ENCODE peak calls at places on chromosomes 7 and 10, in six cellular contexts. One of them, this sample, is unnamed.

GRCh38 chr7:122161628-122162027 is 17.6 kb upstream of the AASS start:
- DNase-seq in neuronal stem cell: no peak
- DNase-seq in mesenchymal stem cell: no peak
- DNase-seq in IMR-90: no peak
- DNase-seq in mesendoderm: peak
- DNase-seq in H9: no peak
- DNase-seq in this sample: no peak

GRCh38 chr10:58464956-58465355 is 47.7 kb upstream of the BICC1 start:
- DNase-seq in neuronal stem cell: no peak
- DNase-seq in mesenchymal stem cell: no peak
- DNase-seq in IMR-90: no peak
- DNase-seq in mesendoderm: peak
- DNase-seq in H9: peak
- DNase-seq in this sample: peak

GRCh38 chr10:63614371-63614891 is 93.2 kb downstream of the REEP3 start:
- DNase-seq in neuronal stem cell: no peak
- DNase-seq in mesenchymal stem cell: peak
- DNase-seq in IMR-90: peak
- DNase-seq in mesendoderm: no peak
- DNase-seq in H9: no peak
- DNase-seq in this sample: no peak

GRCh38 chr10:11698691-11699545 is 43.3 kb upstream of the ECHDC3 start:
- DNase-seq in neuronal stem cell: no peak
- DNase-seq in mesenchymal stem cell: no peak
- DNase-seq in IMR-90: no peak
- DNase-seq in mesendoderm: no peak
- DNase-seq in H9: no peak
- DNase-seq in this sample: no peak

GRCh38 chr10:30040597-30040996 is 18.8 kb downstream of the JCAD start:
- DNase-seq in neuronal stem cell: no peak
- DNase-seq in mesenchymal stem cell: no peak
- DNase-seq in IMR-90: no peak
- DNase-seq in mesendoderm: no peak
- DNase-seq in H9: no peak
- DNase-seq in this sample: no peak

GRCh38 chr7:140621326-140622035 is 19.1 kb downstream of the DENND2A start:
- DNase-seq in neuronal stem cell: no peak
- DNase-seq in mesenchymal stem cell: no peak
- DNase-seq in IMR-90: peak
- DNase-seq in mesendoderm: no peak
- DNase-seq in H9: no peak
- DNase-seq in this sample: no peak

GRCh38 chr7:80275192-80275605 is 140.6 kb downstream of the GNAI1 start:
- DNase-seq in neuronal stem cell: no peak
- DNase-seq in mesenchymal stem cell: no peak
- DNase-seq in IMR-90: no peak
- DNase-seq in mesendoderm: no peak
- DNase-seq in H9: no peak
- DNase-seq in this sample: no peak

GRCh38 chr10:96235326-96236089 is 35.9 kb downstream of the BLNK start:
- DNase-seq in neuronal stem cell: no peak
- DNase-seq in mesenchymal stem cell: no peak
- DNase-seq in IMR-90: no peak
- DNase-seq in mesendoderm: no peak
- DNase-seq in H9: no peak
- DNase-seq in this sample: no peak

GRCh38 chr7:84675633-84676034 is 481.0 kb upstream of the SEMA3A start:
- DNase-seq in neuronal stem cell: no peak
- DNase-seq in mesenchymal stem cell: no peak
- DNase-seq in IMR-90: no peak
- DNase-seq in mesendoderm: peak
- DNase-seq in H9: no peak
- DNase-seq in this sample: no peak

GRCh38 chr10:91796332-91797076 is 1.7 kb upstream of the TNKS2 start:
- DNase-seq in neuronal stem cell: no peak
- DNase-seq in mesenchymal stem cell: peak
- DNase-seq in IMR-90: no peak
- DNase-seq in mesendoderm: peak
- DNase-seq in H9: peak
- DNase-seq in this sample: peak

GRCh38 chr10:436911-437665 is 252.4 kb downstream of the DIP2C start:
- DNase-seq in neuronal stem cell: no peak
- DNase-seq in mesenchymal stem cell: no peak
- DNase-seq in IMR-90: no peak
- DNase-seq in mesendoderm: peak
- DNase-seq in H9: peak
- DNase-seq in this sample: no peak

GRCh38 chr10:49052069-49052468 is 63.3 kb downstream of the VSTM4 start:
- DNase-seq in neuronal stem cell: no peak
- DNase-seq in mesenchymal stem cell: no peak
- DNase-seq in IMR-90: no peak
- DNase-seq in mesendoderm: no peak
- DNase-seq in H9: no peak
- DNase-seq in this sample: no peak

GRCh38 chr7:23893942-23894890 is 184.2 kb downstream of the STK31 start:
- DNase-seq in neuronal stem cell: no peak
- DNase-seq in mesenchymal stem cell: peak
- DNase-seq in IMR-90: no peak
- DNase-seq in mesendoderm: peak
- DNase-seq in H9: no peak
- DNase-seq in this sample: no peak

GRCh38 chr7:149444260-149444659 is 16.6 kb downstream of the ZNF777 start:
- DNase-seq in neuronal stem cell: no peak
- DNase-seq in mesenchymal stem cell: no peak
- DNase-seq in IMR-90: no peak
- DNase-seq in mesendoderm: no peak
- DNase-seq in H9: no peak
- DNase-seq in this sample: peak

GRCh38 chr10:114499630-114500190 is 95.4 kb upstream of the AFAP1L2 start:
- DNase-seq in neuronal stem cell: no peak
- DNase-seq in mesenchymal stem cell: no peak
- DNase-seq in IMR-90: no peak
- DNase-seq in mesendoderm: no peak
- DNase-seq in H9: no peak
- DNase-seq in this sample: no peak

GRCh38 chr7:142352543-142352942 is 94.7 kb upstream of the PRSS58 start:
- DNase-seq in neuronal stem cell: no peak
- DNase-seq in mesenchymal stem cell: peak
- DNase-seq in IMR-90: peak
- DNase-seq in mesendoderm: no peak
- DNase-seq in H9: no peak
- DNase-seq in this sample: no peak

GRCh38 chr10:125982256-125982948 is 86.0 kb downstream of the FANK1 start:
- DNase-seq in neuronal stem cell: peak
- DNase-seq in mesenchymal stem cell: peak
- DNase-seq in IMR-90: peak
- DNase-seq in mesendoderm: peak
- DNase-seq in H9: peak
- DNase-seq in this sample: no peak

GRCh38 chr10:24119919-24120318 is 89.0 kb upstream of the KIAA1217 start:
- DNase-seq in neuronal stem cell: no peak
- DNase-seq in mesenchymal stem cell: no peak
- DNase-seq in IMR-90: no peak
- DNase-seq in mesendoderm: no peak
- DNase-seq in H9: no peak
- DNase-seq in this sample: no peak

GRCh38 chr10:34723746-34724145 is 91.3 kb downstream of the PARD3 start:
- DNase-seq in neuronal stem cell: no peak
- DNase-seq in mesenchymal stem cell: peak
- DNase-seq in IMR-90: peak
- DNase-seq in mesendoderm: peak
- DNase-seq in H9: no peak
- DNase-seq in this sample: peak

GRCh38 chr7:134927076-134927475 is 59.2 kb upstream of the AGBL3 start:
- DNase-seq in neuronal stem cell: no peak
- DNase-seq in mesenchymal stem cell: no peak
- DNase-seq in IMR-90: no peak
- DNase-seq in mesendoderm: no peak
- DNase-seq in H9: no peak
- DNase-seq in this sample: no peak

DNA sequence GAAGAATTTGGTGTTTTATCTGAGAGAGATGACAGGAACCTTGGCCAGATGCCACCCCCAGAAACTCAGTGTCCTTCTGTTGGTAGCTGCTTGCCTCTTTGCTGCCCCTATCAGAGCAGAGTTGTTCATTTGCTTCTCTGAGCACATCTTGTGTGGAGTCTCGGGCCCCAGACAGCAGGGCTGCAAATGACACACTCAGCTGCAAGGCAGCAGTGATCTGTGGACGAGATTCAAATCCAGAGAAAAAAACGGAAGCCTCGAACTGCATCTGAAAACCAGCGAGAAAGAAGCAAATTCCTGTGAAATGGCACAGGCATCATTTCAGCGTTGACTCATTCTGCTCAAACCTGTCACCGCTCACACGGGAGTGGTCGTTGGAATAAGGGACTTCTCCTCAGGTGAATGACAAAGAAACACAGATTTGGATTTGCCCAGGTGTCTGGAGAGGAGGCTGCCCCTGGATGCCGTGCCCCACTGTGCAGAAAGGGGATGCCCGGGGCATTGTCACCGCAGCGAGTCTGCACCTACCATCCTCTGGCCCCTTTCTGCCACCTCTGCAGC is 144.7 kb downstream of the PFKFB3 start:
- DNase-seq in neuronal stem cell: no peak
- DNase-seq in mesenchymal stem cell: no peak
- DNase-seq in IMR-90: peak
- DNase-seq in mesendoderm: peak
- DNase-seq in H9: no peak
- DNase-seq in this sample: no peak
- H2BK15ac ChIP-seq in neuronal stem cell: no peak
- H2BK15ac ChIP-seq in mesenchymal stem cell: no peak
- H2BK15ac ChIP-seq in IMR-90: no peak
- H2BK15ac ChIP-seq in mesendoderm: no peak
- H2BK15ac ChIP-seq in H9: no peak
- H2BK15ac ChIP-seq in this sample: no peak

DNA sequence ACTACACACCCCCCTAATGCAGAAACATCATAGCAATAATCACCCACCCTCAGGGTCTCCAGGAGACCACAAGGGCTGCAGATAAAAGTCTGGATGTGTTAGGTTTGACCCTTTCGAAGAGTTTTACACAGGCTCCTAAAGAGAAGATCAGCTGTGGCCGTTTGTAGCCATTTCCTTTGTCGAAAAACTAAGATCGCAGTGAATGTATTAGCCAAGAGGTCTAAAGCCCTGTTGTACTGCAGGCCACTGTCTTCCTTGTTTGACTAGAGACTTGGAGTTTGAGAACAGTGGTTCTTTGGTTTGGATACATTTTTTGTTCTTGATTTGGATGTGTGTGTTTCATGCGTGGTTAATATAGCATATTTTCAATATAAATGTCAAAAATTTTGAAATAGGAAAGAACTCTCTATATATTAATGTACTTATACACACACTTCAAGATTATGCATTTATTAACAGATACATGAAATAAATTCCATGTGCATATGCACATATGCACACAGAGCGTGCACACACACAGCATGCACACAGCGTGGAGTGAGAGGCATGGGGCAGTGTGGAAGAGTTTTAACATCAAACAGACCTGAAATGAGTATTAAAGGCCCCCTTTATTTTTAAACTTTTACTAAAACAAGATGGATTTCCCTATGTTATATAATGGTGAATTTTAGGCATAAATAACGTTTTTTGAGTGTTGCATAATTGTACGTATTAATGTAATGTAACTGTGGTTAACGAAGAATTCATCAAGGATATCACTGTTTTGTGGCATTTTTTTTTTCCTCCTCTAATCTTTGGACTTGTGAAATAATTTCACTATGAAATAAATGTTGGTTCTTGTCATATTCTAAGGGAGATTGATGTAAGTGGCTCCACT is 2.2 kb downstream of the IKZF1 start:
- DNase-seq in neuronal stem cell: no peak
- DNase-seq in mesenchymal stem cell: no peak
- DNase-seq in IMR-90: no peak
- DNase-seq in mesendoderm: no peak
- DNase-seq in H9: no peak
- DNase-seq in this sample: no peak
- H3K9ac ChIP-seq in neuronal stem cell: no peak
- H3K9ac ChIP-seq in mesenchymal stem cell: no peak
- H3K9ac ChIP-seq in IMR-90: no peak
- H3K9ac ChIP-seq in mesendoderm: no peak
- H3K9ac ChIP-seq in H9: no peak
- H3K9ac ChIP-seq in this sample: no peak

DNA sequence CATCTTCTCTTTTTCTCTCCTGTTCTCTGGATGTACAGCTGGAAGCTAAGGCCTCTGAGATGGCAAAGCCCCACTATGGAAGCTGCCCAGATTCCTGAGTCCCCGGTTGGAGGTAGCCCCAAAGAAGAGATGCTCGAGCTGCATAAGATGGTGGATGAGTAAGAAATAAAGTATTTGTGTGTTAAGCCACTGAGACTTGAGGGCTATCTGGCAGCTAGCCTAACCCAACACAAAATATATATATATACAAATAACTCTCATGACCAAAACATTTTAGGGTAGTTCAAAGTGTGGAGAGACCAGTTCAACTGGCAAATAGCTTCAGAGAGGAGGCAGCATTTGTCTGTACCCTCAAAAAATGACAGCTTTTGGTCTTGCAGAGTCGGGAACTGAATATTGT is 72.4 kb upstream of the PDE1C start:
- DNase-seq in neuronal stem cell: no peak
- DNase-seq in mesenchymal stem cell: peak
- DNase-seq in IMR-90: peak
- DNase-seq in mesendoderm: no peak
- DNase-seq in H9: no peak
- DNase-seq in this sample: no peak
- H2BK15ac ChIP-seq in neuronal stem cell: no peak
- H2BK15ac ChIP-seq in mesenchymal stem cell: no peak
- H2BK15ac ChIP-seq in IMR-90: peak
- H2BK15ac ChIP-seq in mesendoderm: no peak
- H2BK15ac ChIP-seq in H9: no peak
- H2BK15ac ChIP-seq in this sample: no peak

GRCh38 chr10:127577878-127578627 is 28.9 kb downstream of the NPS start:
- DNase-seq in neuronal stem cell: no peak
- DNase-seq in mesenchymal stem cell: no peak
- DNase-seq in IMR-90: no peak
- DNase-seq in mesendoderm: peak
- DNase-seq in H9: no peak
- DNase-seq in this sample: no peak
- H3K9ac ChIP-seq in neuronal stem cell: no peak
- H3K9ac ChIP-seq in mesenchymal stem cell: no peak
- H3K9ac ChIP-seq in IMR-90: no peak
- H3K9ac ChIP-seq in mesendoderm: no peak
- H3K9ac ChIP-seq in H9: no peak
- H3K9ac ChIP-seq in this sample: no peak

DNA sequence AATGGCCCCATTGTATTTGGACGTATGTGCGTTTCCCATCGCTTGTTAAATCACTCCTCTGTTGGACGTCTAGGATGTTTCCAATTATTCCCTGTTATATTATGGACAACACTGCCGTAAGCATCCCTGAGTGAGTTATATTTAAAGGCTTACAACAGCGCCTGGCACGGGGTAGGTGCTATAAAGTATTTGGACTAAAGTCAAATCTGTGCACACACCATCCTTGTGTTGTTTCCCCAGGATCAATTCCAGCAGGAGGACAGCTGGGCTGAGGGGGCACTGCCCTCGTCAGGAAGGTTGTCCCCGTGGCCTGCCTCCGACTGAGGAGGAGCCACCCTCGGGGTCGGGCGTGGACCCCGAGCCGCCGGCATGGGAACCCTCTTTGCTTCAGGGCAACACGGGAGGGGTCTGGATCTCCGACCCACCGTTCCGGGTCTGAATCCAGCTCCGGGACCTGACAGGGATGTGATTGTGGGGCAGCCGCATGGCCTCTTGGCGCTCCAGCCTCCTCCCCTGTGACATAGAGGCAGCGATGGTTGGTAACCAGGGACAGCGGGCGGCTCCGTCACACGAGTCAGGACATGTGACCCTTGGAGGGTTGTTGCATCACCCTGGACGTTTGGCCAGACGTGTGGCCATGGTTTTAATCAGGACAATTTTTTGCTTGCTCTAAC is 1.5 kb upstream of the JAKMIP3 start:
- DNase-seq in neuronal stem cell: no peak
- DNase-seq in mesenchymal stem cell: no peak
- DNase-seq in IMR-90: no peak
- DNase-seq in mesendoderm: no peak
- DNase-seq in H9: no peak
- DNase-seq in this sample: no peak
- H2BK15ac ChIP-seq in neuronal stem cell: no peak
- H2BK15ac ChIP-seq in mesenchymal stem cell: no peak
- H2BK15ac ChIP-seq in IMR-90: no peak
- H2BK15ac ChIP-seq in mesendoderm: no peak
- H2BK15ac ChIP-seq in H9: no peak
- H2BK15ac ChIP-seq in this sample: no peak